ENCODE peak calls at places on chromosome 11, in five cellular contexts. X, O, K, F and R are unnamed samples.

GRCh38 chr11:122097419-122098001 is 18.5 kb downstream of the BLID start:
- DNase-seq in K (no peak), X (peak), O (no peak), F (no peak), R (no peak)

GRCh38 chr11:70860855-70861254 is 391.5 kb downstream of the SHANK2 start:
- DNase-seq in X (no peak), O (no peak), F (no peak), K (no peak), R (no peak)

GRCh38 chr11:35272391-35272821 is 133.4 kb downstream of the CD44 start:
- DNase-seq in F (no peak), K (no peak), O (peak), X (no peak), R (no peak)

GRCh38 chr11:3101921-3102640 is 44.9 kb upstream of the CARS1 start:
- DNase-seq in K (no peak), O (no peak), F (no peak), X (peak), R (no peak)

GRCh38 chr11:116513894-116514293 is 258.9 kb downstream of the BUD13 start:
- DNase-seq in O (no peak), X (no peak), K (peak), F (peak), R (peak)

GRCh38 chr11:110972640-110973039 is 260.4 kb upstream of the ARHGAP20 start:
- DNase-seq in F (no peak), X (no peak), K (no peak), O (no peak), R (no peak)

GRCh38 chr11:1218256-1218787 is 4.5 kb upstream of the MUC5B start:
- DNase-seq in X (peak), O (no peak), K (no peak), F (no peak), R (no peak)

GRCh38 chr11:71133946-71134345 is 118.4 kb downstream of the SHANK2 start:
- DNase-seq in X (no peak), K (no peak), F (no peak), O (no peak), R (no peak)

GRCh38 chr11:108289699-108290098 is 66.8 kb downstream of the ATM start:
- DNase-seq in F (no peak), K (no peak), O (no peak), X (no peak), R (no peak)

DNA sequence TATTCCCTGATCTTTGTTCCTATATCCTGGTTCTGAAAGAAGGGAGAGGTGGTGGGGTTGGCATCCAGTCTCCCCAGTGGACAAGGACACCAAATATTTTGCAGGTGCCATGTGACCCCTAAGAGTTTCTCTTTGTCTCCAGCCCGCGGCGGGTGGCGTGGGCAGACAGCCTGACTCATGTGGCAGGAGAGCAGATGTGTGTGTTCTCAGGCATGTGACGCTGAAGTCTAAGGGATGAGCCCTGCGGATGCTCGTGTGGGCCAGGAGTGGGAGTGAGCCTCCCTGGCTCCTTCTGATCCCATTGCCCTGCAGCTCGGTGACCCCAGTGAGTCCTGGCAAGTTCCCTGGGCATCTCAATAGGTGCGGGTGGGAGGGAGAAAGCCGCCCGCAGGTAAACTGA is 94.8 kb upstream of the TBCEL start:
- DNase-seq in X (no peak), O (no peak), K (no peak), F (no peak), R (no peak)
- TF ChIP-seq ZBTB33 in X (no peak), O (no peak), K (no peak), F (no peak), R (no peak)

GRCh38 chr11:76203131-76203925 is 3.0 kb downstream of the WNT11 start:
- DNase-seq in X (no peak), F (no peak), K (peak), O (no peak), R (no peak)
- TF ChIP-seq ZBTB33 in X (no peak), F (no peak), K (no peak), O (no peak), R (no peak)

GRCh38 chr11:26442131-26442530 is 110.2 kb downstream of the ANO3 start:
- DNase-seq in X (no peak), F (no peak), K (no peak), O (no peak), R (no peak)
- TF ChIP-seq ZBTB33 in X (no peak), F (no peak), K (no peak), O (no peak), R (no peak)

GRCh38 chr11:66188580-66188979 is 79.9 kb upstream of the RAB1B start:
- DNase-seq in K (no peak), X (no peak), O (no peak), F (no peak), R (no peak)
- TF ChIP-seq ZBTB33 in K (no peak), X (no peak), O (no peak), F (no peak), R (no peak)

GRCh38 chr11:119776031-119776636 is 47.1 kb upstream of the NECTIN1 start:
- DNase-seq in K (no peak), X (no peak), F (no peak), O (no peak), R (no peak)
- TF ChIP-seq ZBTB33 in K (no peak), X (no peak), F (no peak), O (no peak), R (no peak)

GRCh38 chr11:36288442-36289225 is 590 bp downstream of the COMMD9 start:
- DNase-seq in X (peak), K (peak), F (no peak), O (no peak), R (no peak)
- TF ChIP-seq ZBTB33 in X (no peak), K (no peak), F (no peak), O (no peak), R (no peak)

GRCh38 chr11:9459573-9460321 is 1.1 kb upstream of the ZNF143 start:
- DNase-seq in F (peak), K (no peak), O (no peak), X (peak), R (peak)
- TF ChIP-seq ZBTB33 in F (no peak), K (no peak), O (no peak), X (no peak), R (no peak)

DNA sequence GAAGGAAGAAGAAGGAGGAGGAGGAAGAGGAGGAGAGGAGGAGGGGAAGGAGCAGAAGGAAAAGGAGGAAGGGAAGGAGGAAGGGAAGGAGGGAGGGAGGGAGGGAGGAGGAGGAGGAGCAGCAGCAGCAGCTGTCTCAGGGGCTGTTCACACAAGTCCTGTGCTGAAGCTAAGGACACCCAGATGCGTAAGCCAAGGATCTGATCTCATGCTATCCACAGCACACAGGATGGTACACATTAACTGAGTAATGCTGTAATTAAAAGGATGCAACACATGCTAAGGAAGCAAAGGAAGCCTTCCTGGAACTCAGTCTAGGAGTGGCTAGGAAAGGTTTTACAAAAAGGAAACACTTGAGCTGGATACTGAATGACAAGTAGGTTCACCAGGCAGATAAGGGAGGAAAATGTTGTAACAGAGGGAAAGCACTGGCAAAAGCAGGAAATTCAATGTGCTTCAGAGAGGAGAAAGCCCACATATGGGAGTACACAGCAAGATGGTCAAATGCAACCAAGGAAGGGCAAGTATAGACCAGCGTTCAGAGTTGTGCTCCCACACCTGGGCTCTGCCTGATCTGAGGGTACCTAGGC is 32.0 kb downstream of the TRIM66 start:
- DNase-seq in K (no peak), F (no peak), X (no peak), O (no peak), R (no peak)
- TF ChIP-seq ZBTB33 in K (no peak), F (no peak), X (no peak), O (no peak), R (no peak)

DNA sequence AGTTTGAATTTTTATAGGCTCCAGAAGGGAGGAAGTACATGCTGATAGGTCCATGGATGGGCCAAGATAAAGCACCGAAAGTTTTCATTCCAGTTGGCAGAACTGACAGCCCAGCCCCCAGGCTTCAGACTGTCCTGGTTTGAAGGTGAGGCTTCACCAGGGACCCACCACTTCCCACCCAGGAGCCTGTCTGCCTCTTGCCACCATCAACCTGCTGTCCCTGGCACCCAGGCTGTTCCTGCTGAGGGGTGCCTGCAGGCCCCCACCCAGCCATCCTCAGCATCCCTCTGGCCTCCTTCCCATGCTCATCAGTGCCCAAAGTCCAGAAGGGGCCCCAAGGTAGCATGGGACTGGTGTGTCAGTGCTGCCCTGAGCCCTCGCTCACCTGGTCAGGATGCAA is 463.9 kb downstream of the NELL1 start:
- DNase-seq in O (no peak), K (no peak), F (no peak), X (no peak), R (no peak)
- TF ChIP-seq ZBTB33 in O (no peak), K (no peak), F (no peak), X (no peak), R (no peak)